ENCODE peak calls at places on chromosomes 11 and 22, in seven cellular contexts. C is A549, G is K562, J is stomach, Y is SK-N-SH, T is suprapubic skin, W is sigmoid colon. U is an unnamed sample.

GRCh38 chr11:4991066-4991465 is 3.6 kb upstream of the OR51L1 start:
- DNase-seq in C (peak), G (peak), J (no peak), Y (no peak), T (no peak), W (no peak), U (no peak)

GRCh38 chr11:82634091-82634490 is 99.6 kb downstream of the FAM181B start:
- DNase-seq in C (no peak), G (no peak), J (no peak), Y (no peak), T (no peak), W (no peak), U (no peak)

GRCh38 chr22:22374163-22374562 is 129.6 kb downstream of the VPREB1 start:
- DNase-seq in C (no peak), G (no peak), J (no peak), Y (no peak), T (no peak), W (no peak), U (no peak)

GRCh38 chr11:121722431-121723256 is 269.9 kb upstream of the SORL1-AS1 start:
- DNase-seq in C (no peak), G (no peak), J (peak), Y (peak), T (peak), W (peak), U (peak)

GRCh38 chr11:109521571-109522086 is 99.6 kb downstream of the C11orf87 start:
- DNase-seq in C (no peak), G (no peak), J (no peak), Y (no peak), T (no peak), W (no peak), U (no peak)

GRCh38 chr11:105732611-105733010 is 122.7 kb downstream of the GRIA4 start:
- DNase-seq in C (no peak), G (no peak), J (no peak), Y (no peak), T (no peak), W (no peak), U (no peak)

GRCh38 chr11:30789270-30789669 is 203.1 kb upstream of the MPPED2 start:
- DNase-seq in C (no peak), G (no peak), J (no peak), Y (no peak), T (no peak), W (no peak), U (no peak)

GRCh38 chr22:36850016-36850415 is 10.8 kb upstream of the NCF4 start:
- DNase-seq in C (no peak), G (no peak), J (no peak), Y (no peak), T (no peak), W (no peak), U (no peak)

GRCh38 chr11:60854847-60855725 is 664 bp downstream of the PTGDR2 start:
- DNase-seq in C (no peak), G (peak), J (no peak), Y (no peak), T (no peak), W (no peak), U (no peak)

GRCh38 chr11:43315966-43316365 is 4.2 kb downstream of the API5 start:
- DNase-seq in C (no peak), G (no peak), J (no peak), Y (no peak), T (no peak), W (no peak), U (no peak)
- H3K4me3 ChIP-seq in C (no peak), G (no peak), J (no peak), Y (no peak), T (no peak), W (no peak), U (no peak)

DNA sequence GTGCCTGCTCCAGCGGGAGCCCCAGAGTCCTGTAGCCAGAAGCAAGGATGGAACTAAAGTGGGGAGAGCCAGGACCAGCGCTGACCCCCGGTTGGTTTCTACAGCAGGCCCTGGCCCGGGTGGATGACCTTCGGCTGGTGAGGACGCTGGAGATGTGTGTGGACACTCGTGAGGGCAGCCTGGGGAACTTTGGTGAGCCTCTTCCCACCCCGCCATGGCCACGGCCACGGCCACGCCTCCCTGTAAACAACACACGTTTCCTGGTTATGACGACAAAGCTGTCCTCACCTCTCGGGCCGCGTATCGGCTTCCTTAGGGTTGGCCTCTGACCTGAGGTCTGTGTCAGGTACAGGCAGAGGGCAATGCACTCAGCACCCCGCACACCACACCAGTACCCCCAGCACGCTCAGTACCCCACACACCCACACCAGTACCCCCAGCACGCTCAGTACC is 4.1 kb downstream of the LRRC56 start:
- DNase-seq in C (no peak), G (no peak), J (no peak), Y (no peak), T (no peak), W (no peak), U (no peak)
- TF ChIP-seq EP300 in C (no peak), G (no peak), J (no peak), Y (no peak), T (no peak), W (no peak), U (no peak)

DNA sequence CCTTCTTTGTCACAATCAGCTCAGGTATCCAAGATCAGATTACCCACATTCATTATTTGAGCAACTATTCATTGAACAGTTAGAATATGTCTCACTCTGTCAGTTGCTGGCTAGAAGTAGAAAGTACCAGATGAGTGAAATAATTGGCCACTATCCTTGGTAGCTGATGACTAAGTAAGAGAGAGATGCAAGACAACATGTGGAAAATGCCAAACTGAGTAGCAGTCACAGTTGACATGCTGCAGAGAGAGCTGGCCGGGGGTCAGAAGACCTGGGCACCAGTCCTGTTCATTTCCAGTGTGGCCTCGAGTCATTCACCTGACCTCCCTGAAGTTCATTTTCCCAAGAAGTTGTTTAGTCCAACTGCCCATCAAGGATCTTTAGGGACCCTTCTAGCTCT is 22.5 kb upstream of the SMIM35 start:
- DNase-seq in C (no peak), G (no peak), J (no peak), Y (no peak), T (no peak), W (no peak), U (no peak)
- H3K27ac ChIP-seq in C (no peak), G (no peak), J (no peak), Y (no peak), T (no peak), W (no peak), U (no peak)

GRCh38 chr11:123404626-123405025 is 25.4 kb upstream of the GRAMD1B start:
- DNase-seq in C (no peak), G (no peak), J (no peak), Y (no peak), T (no peak), W (no peak), U (no peak)

GRCh38 chr11:123407996-123408597 is 22.0 kb upstream of the GRAMD1B start:
- DNase-seq in C (no peak), G (no peak), J (no peak), Y (no peak), T (no peak), W (no peak), U (no peak)

GRCh38 chr11:123405123-123405592 is 24.9 kb upstream of the GRAMD1B start:
- DNase-seq in C (no peak), G (no peak), J (no peak), Y (no peak), T (no peak), W (no peak), U (no peak)

GRCh38 chr11:123407124-123407995 is 22.7 kb upstream of the GRAMD1B start:
- DNase-seq in C (peak), G (peak), J (peak), Y (peak), T (no peak), W (no peak), U (peak)

GRCh38 chr11:123406441-123407123 is 23.5 kb upstream of the GRAMD1B start:
- DNase-seq in C (no peak), G (no peak), J (no peak), Y (no peak), T (no peak), W (no peak), U (no peak)
- H3K4me3 ChIP-seq in C (no peak), G (no peak), J (no peak), Y (no peak), T (no peak), W (no peak), U (no peak)

DNA sequence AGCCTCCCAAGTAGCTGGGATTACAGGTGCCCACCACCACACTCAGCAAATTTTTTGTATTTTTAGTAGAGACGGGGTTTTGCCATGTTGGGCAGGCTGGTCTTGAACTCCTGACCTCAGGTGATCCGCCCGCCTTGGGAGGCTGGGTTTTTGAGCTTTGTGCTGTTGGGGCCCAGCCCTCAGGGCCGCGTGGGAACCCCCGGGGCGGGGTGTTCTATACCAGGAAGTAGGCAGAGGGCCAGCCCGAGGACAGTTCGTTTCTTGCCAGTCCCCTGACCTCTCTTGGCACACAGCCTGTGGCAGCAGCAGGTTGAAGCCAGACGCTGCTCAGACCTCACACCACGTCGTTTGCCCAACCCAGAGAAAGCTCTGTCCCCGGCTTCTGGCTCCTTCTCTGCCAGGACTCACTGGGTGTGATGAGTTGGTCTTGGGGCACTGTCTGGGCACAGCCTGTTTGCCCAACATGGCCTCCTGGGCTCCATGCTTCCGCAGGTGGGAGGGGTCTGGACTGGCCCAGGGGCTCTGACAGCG is 24.9 kb upstream of the CHKA start:
- DNase-seq in C (peak), G (no peak), J (peak), Y (peak), T (peak), W (peak), U (peak)
- TF ChIP-seq EP300 in C (no peak), G (no peak), J (no peak), Y (no peak), T (no peak), W (no peak), U (peak)

GRCh38 chr11:34266090-34266912 is 91.5 kb downstream of the ABTB2 start:
- DNase-seq in C (no peak), G (no peak), J (no peak), Y (no peak), T (no peak), W (peak), U (no peak)
- H3K27ac ChIP-seq in C (peak), G (no peak), J (peak), Y (peak), T (peak), W (peak), U (no peak)

DNA sequence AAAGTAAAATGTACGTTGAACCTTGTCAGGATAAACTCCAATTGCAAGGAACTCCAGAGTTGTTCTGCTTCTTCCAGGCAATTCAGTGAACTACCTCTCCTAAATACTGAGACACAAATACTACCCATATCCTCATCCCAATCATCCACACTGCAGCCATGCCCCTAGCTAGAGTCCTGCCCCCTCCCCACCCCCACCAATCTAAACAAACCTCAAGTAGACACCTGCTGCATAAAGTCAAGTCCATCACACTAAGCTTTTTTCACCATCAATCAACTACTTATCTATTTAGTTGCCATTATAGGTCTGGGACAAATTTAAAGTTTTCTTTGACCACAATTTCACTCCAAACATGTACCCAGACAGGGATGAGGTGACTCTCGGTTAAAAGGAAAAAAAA is 93.2 kb upstream of the APOA1 start:
- DNase-seq in C (no peak), G (peak), J (no peak), Y (no peak), T (no peak), W (no peak), U (no peak)
- H3K4me3 ChIP-seq in C (no peak), G (no peak), J (peak), Y (no peak), T (peak), W (no peak), U (peak)

DNA sequence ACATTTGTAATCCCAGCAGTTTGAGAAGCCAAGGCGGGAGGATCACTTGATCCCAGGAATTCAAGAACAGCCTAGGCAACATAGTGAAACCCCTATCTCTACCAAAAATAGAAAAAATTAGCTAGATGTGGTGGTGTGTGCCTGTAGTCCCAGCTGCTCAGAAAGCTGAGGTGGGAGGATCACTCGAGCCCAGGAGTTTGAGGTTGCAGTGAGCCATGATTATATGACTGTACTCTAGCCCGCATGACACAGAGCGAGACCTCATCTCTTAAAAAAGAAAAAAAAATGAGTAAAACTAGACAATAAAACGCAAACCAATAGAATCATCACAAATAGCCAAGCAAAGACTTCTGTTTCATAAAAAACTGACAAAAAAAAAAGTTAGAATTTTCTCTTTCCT is 21.8 kb downstream of the NUCB2 start:
- DNase-seq in C (no peak), G (no peak), J (no peak), Y (no peak), T (no peak), W (no peak), U (no peak)
- TF ChIP-seq EP300 in C (no peak), G (no peak), J (no peak), Y (no peak), T (no peak), W (no peak), U (no peak)

GRCh38 chr11:45102361-45102809 is 44.1 kb upstream of the PRDM11 start:
- DNase-seq in C (no peak), G (no peak), J (no peak), Y (no peak), T (peak), W (no peak), U (no peak)
- H3K27ac ChIP-seq in C (peak), G (no peak), J (no peak), Y (no peak), T (no peak), W (no peak), U (peak)

GRCh38 chr22:39958916-39959639 is 1.1 kb upstream of the TMA7B start:
- DNase-seq in C (no peak), G (peak), J (no peak), Y (no peak), T (no peak), W (no peak), U (no peak)
- H3K4me3 ChIP-seq in C (no peak), G (no peak), J (no peak), Y (no peak), T (no peak), W (no peak), U (no peak)

U was measured in upper lobe of left lung.